ENCODE peak calls at places on chromosomes 16 and 17, in five cellular contexts. O is astrocyte, K is AG10803, Y is tibial nerve, I is sigmoid colon. W is an unnamed sample.

GRCh38 chr16:70665113-70665694 is 18.8 kb downstream of the IL34 start:
- DNase-seq in O (no peak), K (no peak), I (peak), Y (no peak), W (no peak)

GRCh38 chr16:85838876-85839585 is 39.5 kb downstream of the COX4I1 start:
- DNase-seq in O (no peak), K (no peak), I (no peak), Y (no peak), W (no peak)

GRCh38 chr17:67891481-67892119 is 66.3 kb downstream of the BPTF start:
- DNase-seq in Y (no peak), O (peak), I (no peak), K (peak), W (no peak)

GRCh38 chr16:84072014-84072413 is 29.4 kb upstream of the SLC38A8 start:
- DNase-seq in O (peak), Y (no peak), K (no peak), I (no peak), W (peak)

GRCh38 chr16:89141884-89142267 is 29.7 kb upstream of the CDH15 start:
- DNase-seq in O (no peak), K (no peak), Y (no peak), I (no peak), W (no peak)

GRCh38 chr17:57869599-57870282 is 19.9 kb upstream of the MRPS23 start:
- DNase-seq in I (no peak), Y (no peak), O (peak), K (peak), W (no peak)

GRCh38 chr17:82841921-82842596 is 2.2 kb upstream of the ZNF750 start:
- DNase-seq in Y (no peak), K (no peak), I (peak), O (no peak), W (no peak)

GRCh38 chr16:55480228-55480655 is 1.2 kb downstream of the MMP2 start:
- DNase-seq in Y (peak), K (peak), I (peak), O (peak), W (peak)

GRCh38 chr16:31430380-31431052 is 2.4 kb upstream of the COX6A2 start:
- DNase-seq in Y (no peak), O (no peak), I (peak), K (no peak), W (no peak)

GRCh38 chr17:43401293-43401692 is 2.5 kb downstream of the ARL4D start:
- DNase-seq in Y (no peak), I (peak), O (peak), K (peak), W (peak)

GRCh38 chr17:73292031-73292531 is 19.7 kb downstream of the CDC42EP4 start:
- DNase-seq in Y (no peak), I (peak), K (peak), O (peak), W (no peak)

GRCh38 chr16:65002265-65002664 is 119.6 kb downstream of the CDH11 start:
- DNase-seq in Y (no peak), O (peak), I (no peak), K (peak), W (no peak)

GRCh38 chr17:50269477-50270429 is 4.5 kb upstream of the TMEM92 start:
- DNase-seq in O (peak), I (peak), K (peak), Y (peak), W (peak)

GRCh38 chr16:12290868-12291267 is 314.3 kb downstream of the SNX29 start:
- DNase-seq in K (no peak), Y (no peak), O (no peak), I (no peak), W (no peak)

GRCh38 chr17:41347872-41348760 is 2.5 kb downstream of the KRT33A start:
- DNase-seq in Y (no peak), I (no peak), O (no peak), K (no peak), W (peak)

GRCh38 chr16:77295896-77296295 is 96.7 kb downstream of the SYCE1L start:
- DNase-seq in Y (no peak), I (no peak), O (no peak), K (no peak), W (no peak)

GRCh38 chr16:54099627-54100026 is 187.0 kb downstream of the IRX3 start:
- DNase-seq in O (no peak), I (no peak), Y (no peak), K (no peak), W (no peak)

GRCh38 chr16:80203821-80204220 is 337.0 kb upstream of the DYNLRB2 start:
- DNase-seq in Y (no peak), O (no peak), K (no peak), I (no peak), W (no peak)

GRCh38 chr16:68022278-68022727 is 729 bp downstream of the DDX28 start:
- DNase-seq in K (no peak), Y (no peak), I (no peak), O (no peak), W (no peak)

GRCh38 chr16:64858076-64858475 is 263.8 kb downstream of the CDH11 start:
- DNase-seq in I (no peak), Y (no peak), K (peak), O (peak), W (no peak)

GRCh38 chr16:87044829-87045228 is 272.4 kb downstream of the C16orf95 start:
- DNase-seq in K (no peak), Y (no peak), O (no peak), I (peak), W (no peak)

GRCh38 chr16:84924339-84925091 is 86.8 kb downstream of the ZDHHC7 start:
- DNase-seq in I (peak), Y (peak), K (no peak), O (no peak), W (no peak)

GRCh38 chr16:7342598-7342997 is 10.0 kb downstream of the RBFOX1 start:
- DNase-seq in O (no peak), K (no peak), I (no peak), Y (no peak), W (no peak)

GRCh38 chr17:6305613-6306360 is 129.1 kb downstream of the AIPL1 start:
- DNase-seq in I (no peak), Y (no peak), O (no peak), K (no peak), W (peak)

GRCh38 chr16:13587171-13587570 is 332.8 kb upstream of the ERCC4 start:
- DNase-seq in K (no peak), O (no peak), Y (no peak), I (no peak), W (no peak)

GRCh38 chr16:86133847-86134375 is 234.9 kb downstream of the IRF8 start:
- DNase-seq in I (no peak), K (no peak), O (no peak), Y (no peak), W (no peak)

GRCh38 chr16:31193874-31194273 is 8.7 kb downstream of the PYCARD start:
- DNase-seq in Y (no peak), I (no peak), O (no peak), K (no peak), W (no peak)

DNA sequence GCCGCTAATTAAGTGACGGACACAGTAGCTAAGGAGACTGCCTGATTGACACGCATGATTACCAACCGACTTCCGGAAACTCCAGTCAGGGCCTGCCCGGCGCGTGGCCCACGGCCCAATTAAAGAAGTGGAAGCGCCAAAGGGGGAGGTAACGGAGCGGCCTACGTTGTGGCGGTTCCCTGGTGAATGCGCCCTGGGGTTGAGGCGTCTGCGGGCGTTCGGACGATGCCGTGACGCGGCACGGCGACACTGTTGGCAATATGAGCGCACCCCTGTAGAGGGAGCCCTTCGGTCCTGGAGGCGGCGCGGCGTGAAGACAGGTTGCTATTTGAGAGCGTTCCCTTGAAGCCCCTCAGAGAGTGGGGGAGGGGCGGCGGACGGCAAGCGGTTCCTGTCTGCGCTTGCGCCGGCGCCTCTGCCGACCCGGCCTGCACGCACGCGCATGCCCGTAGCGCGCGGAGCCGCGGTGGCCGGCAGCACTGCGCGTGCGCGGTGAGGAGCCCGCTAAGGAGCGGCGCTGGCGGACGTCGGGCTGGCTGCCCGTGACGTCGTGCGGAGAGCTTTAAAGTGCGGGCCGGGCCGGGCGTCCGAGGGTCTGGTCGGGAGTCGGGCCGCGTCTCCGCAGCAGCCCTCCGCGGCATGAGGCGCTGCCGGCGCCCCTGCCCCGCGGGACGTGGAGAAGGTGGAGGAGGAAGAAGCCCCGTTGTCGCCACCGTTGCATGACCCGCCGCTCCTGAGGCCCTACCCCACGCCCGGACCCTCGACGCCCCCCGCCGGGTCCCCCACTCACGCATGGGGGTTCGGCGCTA is at the start of gene ALKBH5:
- DNase-seq in I (peak), Y (peak), O (peak), K (peak), W (peak)
- TF ChIP-seq CTCF in I (no peak), Y (peak), O (peak), K (peak), W (peak)

GRCh38 chr17:80948961-80949450 is 42.6 kb upstream of the CHMP6 start:
- DNase-seq in K (no peak), I (peak), O (no peak), Y (no peak), W (no peak)

GRCh38 chr17:80950466-80951120 is 41.0 kb upstream of the CHMP6 start:
- DNase-seq in O (no peak), Y (no peak), K (no peak), I (no peak), W (no peak)

GRCh38 chr17:80948091-80948960 is 43.3 kb upstream of the CHMP6 start:
- DNase-seq in K (no peak), Y (no peak), I (peak), O (no peak), W (no peak)

GRCh38 chr17:80951121-80952090 is 40.2 kb upstream of the CHMP6 start:
- DNase-seq in K (no peak), Y (no peak), O (no peak), I (peak), W (no peak)

DNA sequence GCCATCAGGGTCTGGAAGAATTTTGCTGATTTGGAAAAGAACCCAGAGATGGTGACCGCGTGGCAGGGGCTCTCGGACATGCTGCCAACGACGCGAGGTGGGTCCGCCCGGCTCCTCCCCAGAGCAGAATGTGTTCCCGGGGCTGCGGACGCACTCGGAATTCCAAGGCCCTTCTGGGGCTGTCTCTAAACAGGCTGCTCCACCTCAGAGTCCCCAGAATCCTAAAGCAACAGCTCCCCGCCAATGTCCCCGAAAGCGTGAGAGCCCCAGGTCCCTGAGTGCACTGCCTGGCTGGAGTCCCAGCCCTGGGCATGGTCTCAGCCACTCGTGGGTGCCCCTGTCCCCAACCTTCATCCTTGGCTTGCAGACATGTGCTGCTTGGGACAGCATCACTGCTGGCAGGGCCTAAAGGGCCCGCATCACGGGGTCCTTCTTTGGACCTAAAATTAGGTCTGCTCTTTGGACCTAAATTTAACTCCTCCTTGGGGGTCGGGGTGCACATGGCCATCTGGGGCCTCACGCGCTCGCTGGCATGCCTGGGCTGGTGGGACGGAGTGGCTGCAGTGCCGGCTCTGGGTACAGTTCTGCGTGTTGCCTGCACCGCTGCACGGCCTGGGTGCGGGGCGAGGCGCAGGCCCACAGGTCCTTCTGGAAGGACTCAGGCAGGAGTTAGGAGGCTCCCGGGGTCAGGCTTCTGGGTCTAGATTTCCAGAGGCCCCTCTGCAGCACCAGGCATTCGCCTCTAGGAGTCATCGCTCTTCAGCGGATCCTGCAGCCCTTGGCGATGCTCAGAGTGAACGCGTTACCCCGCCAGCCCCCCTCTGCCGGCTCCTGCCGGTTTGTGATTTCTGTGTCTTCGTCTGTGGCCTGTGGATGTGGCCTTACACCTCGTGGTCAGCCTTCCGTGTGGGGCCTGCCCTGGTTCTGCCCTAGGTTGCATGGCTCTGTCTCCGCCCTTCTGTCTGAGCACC is 41.9 kb upstream of the CHMP6 start:
- DNase-seq in I (peak), K (no peak), O (no peak), Y (no peak), W (no peak)
- TF ChIP-seq CTCF in I (no peak), K (no peak), O (no peak), Y (no peak), W (no peak)

DNA sequence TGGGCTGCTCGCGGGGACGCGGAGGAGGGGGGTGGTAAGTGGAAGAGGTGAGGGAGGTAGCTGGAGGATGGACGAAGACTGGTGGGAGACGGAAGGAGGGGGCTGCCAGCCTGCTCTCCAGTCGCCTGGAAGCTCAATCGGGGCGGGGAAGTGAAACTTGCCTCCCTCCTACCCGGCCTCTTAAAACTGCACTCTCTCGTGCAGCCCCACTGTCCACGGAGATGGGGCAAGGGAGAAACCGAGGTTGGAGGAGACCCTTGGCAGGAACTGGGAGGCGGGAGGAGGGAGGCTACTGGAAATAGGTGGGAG is 1.1 kb downstream of the SOX9 start:
- DNase-seq in I (no peak), O (peak), K (no peak), Y (no peak), W (no peak)
- TF ChIP-seq CTCF in I (no peak), O (no peak), K (no peak), Y (no peak), W (no peak)

DNA sequence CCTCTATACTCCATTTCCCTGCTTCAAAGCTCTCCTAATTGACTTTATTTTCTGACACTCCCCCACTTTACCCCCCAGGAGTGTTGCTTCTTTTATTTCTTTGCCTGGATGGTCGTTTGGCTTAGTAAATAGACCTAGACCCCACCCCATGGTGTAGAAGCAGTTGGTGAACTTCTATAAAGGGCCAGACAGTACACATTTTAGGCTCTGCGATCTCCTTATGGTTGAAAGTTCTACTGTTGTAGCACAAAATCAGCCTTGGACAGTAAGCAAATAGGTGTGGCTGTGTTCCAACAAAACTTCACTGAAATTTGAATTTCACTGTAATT is 31.9 kb downstream of the ZNF287 start:
- DNase-seq in I (no peak), O (no peak), Y (no peak), K (no peak), W (no peak)
- TF ChIP-seq CTCF in I (no peak), O (no peak), Y (no peak), K (no peak), W (peak)

GRCh38 chr17:7856840-7857723 is at the start of gene NAA38:
- DNase-seq in O (peak), I (peak), Y (peak), K (peak), W (peak)
- TF ChIP-seq CTCF in O (no peak), I (no peak), Y (peak), K (peak), W (peak)

DNA sequence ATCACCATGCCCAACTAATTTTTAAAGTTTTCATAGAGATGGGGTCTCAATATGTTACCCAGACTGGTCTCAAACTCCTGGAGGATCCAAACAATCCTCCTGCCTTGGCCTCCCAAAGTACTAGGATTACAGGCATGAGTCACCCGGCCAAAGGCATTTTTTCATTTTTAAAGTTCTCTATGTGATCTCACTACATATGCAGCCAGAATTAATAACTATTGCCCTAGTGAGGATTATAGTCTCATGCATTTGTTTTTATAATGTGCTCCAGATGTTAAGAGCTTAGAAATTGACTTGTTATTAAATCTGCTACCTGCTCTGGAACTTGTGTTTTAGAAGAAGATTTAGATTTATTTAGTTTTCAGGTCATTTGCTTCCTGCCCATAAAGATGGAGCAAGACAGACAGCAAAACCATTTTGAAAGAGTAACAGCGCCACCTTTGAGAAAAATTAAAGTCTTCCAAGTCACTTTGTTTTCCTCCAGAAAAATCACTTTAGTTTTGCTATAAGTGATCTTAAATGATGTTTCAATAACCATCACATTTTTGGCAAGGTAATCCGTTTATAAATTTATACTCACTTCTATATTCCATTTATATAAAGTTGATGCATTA is 79.5 kb downstream of the CA4 start:
- DNase-seq in I (no peak), O (no peak), Y (no peak), K (peak), W (no peak)
- TF ChIP-seq CTCF in I (no peak), O (peak), Y (no peak), K (peak), W (no peak)